ENCODE peak calls at places on chromosome 11, in four cellular contexts. W is H7, Q is left ventricle myocardium inferior, P is amniotic stem cell. C is an unnamed sample.
A peak's percentile ranks its signal among the peaks of the same experiment; 100 is the strongest.

GRCh38 chr11:114195981-114196731 is 100.0 kb upstream of the NNMT start:
- DNase-seq in P (no peak), W (no peak), Q (no peak), C (no peak)

GRCh38 chr11:11397043-11397415 is 44.0 kb upstream of the CSNK2A3 start:
- DNase-seq in W (no peak), P (no peak), Q (no peak), C (peak; percentile 59)

GRCh38 chr11:20250644-20251247 is 90.5 kb upstream of the DBX1 start:
- DNase-seq in Q (no peak), W (no peak), P (no peak), C (no peak)

GRCh38 chr11:4180441-4181183 is 86.0 kb downstream of the RRM1 start:
- DNase-seq in Q (no peak), P (no peak), W (no peak), C (no peak)

GRCh38 chr11:1825039-1825740 is 9.6 kb upstream of the SYT8 start:
- DNase-seq in P (no peak), W (peak; percentile 99), Q (peak; percentile 50), C (no peak)

GRCh38 chr11:61747389-61748285 is 4.8 kb upstream of the MYRF start:
- DNase-seq in P (no peak), Q (peak; percentile 76), W (peak; percentile 97), C (peak; percentile 29)

GRCh38 chr11:71298761-71299181 is 46.4 kb upstream of the SHANK2 start:
- DNase-seq in W (no peak), P (no peak), Q (no peak), C (no peak)

GRCh38 chr11:64900263-64900678 is 16.7 kb downstream of the ATG2A start:
- DNase-seq in P (no peak), Q (no peak), W (peak; percentile 51), C (no peak)

GRCh38 chr11:58285483-58286040 is 17.5 kb upstream of the OR10W1 start:
- DNase-seq in W (no peak), P (no peak), Q (no peak), C (no peak)

GRCh38 chr11:101446238-101446637 is 137.6 kb downstream of the TRPC6 start:
- DNase-seq in Q (no peak), W (no peak), P (no peak), C (peak; percentile 44)

GRCh38 chr11:131423715-131424114 is 53.3 kb downstream of the NTM start:
- DNase-seq in W (no peak), P (no peak), Q (no peak), C (peak; percentile 48)

GRCh38 chr11:61026121-61027031 is 54.9 kb downstream of the CD6 start:
- DNase-seq in W (peak; percentile 54), Q (no peak), P (no peak), C (no peak)

GRCh38 chr11:66849501-66850234 is 6.4 kb downstream of the RCE1 start:
- DNase-seq in W (peak; percentile 54), Q (no peak), P (no peak), C (no peak)

GRCh38 chr11:76233936-76234703 is 27.8 kb upstream of the WNT11 start:
- DNase-seq in P (no peak), Q (peak; percentile 58), W (peak; percentile 76), C (peak; percentile 30)

GRCh38 chr11:17416492-17416891 is 28.0 kb upstream of the KCNJ11 start:
- DNase-seq in Q (no peak), W (no peak), P (no peak), C (no peak)

GRCh38 chr11:129453293-129453721 is 77.7 kb downstream of the BARX2 start:
- DNase-seq in Q (no peak), W (no peak), P (no peak), C (no peak)

GRCh38 chr11:80107415-80107814 is 666.6 kb upstream of the TENM4 start:
- DNase-seq in Q (no peak), W (no peak), P (no peak), C (no peak)

GRCh38 chr11:130246719-130247118 is 68.0 kb downstream of the ZBTB44 start:
- DNase-seq in W (no peak), P (no peak), Q (no peak), C (peak; percentile 48)

GRCh38 chr11:65525659-65526480 is 987 bp downstream of the SCYL1 start:
- DNase-seq in P (no peak), Q (no peak), W (peak; percentile 38), C (no peak)

GRCh38 chr11:46577058-46577457 is 16.8 kb downstream of the AMBRA1 start:
- DNase-seq in P (no peak), Q (no peak), W (no peak), C (no peak)

GRCh38 chr11:11533057-11533456 is 88.7 kb downstream of the GALNT18 start:
- DNase-seq in P (no peak), Q (no peak), W (no peak), C (no peak)

GRCh38 chr11:46865340-46865739 is 19.3 kb upstream of the CKAP5 start:
- DNase-seq in Q (no peak), P (peak; percentile 49), W (no peak), C (peak; percentile 77)

GRCh38 chr11:117411736-117412135 is 84.1 kb downstream of the CEP164 start:
- DNase-seq in P (no peak), Q (no peak), W (no peak), C (no peak)

GRCh38 chr11:35647535-35648092 is 15.0 kb upstream of the TRIM44 start:
- DNase-seq in Q (no peak), P (no peak), W (no peak), C (no peak)

GRCh38 chr11:94328587-94329080 is 24.3 kb downstream of the IZUMO1R start:
- DNase-seq in P (no peak), W (no peak), Q (no peak), C (no peak)

GRCh38 chr11:69475141-69475865 is 6.2 kb upstream of the LINC01488 start:
- DNase-seq in P (no peak), W (no peak), Q (peak; percentile 9), C (no peak)

GRCh38 chr11:82462588-82462987 is 271.1 kb downstream of the FAM181B start:
- DNase-seq in W (no peak), P (no peak), Q (no peak), C (no peak)